ENCODE peak calls at places on chromosomes 4 and X, in six cellular contexts. Y, R, I, P, T and G are unnamed samples.

GRCh38 chr4:87306056-87306455 is 16.6 kb downstream of the HSD17B13 start:
- DNase-seq in Y (no peak), I (no peak), P (no peak), R (no peak), T (no peak), G (no peak)

GRCh38 chr4:177699365-177700213 is 257.4 kb upstream of the AGA start:
- DNase-seq in I (no peak), P (no peak), R (no peak), T (no peak), Y (no peak), G (no peak)

GRCh38 chr4:149264093-149264733 is 551.4 kb downstream of the IQCM start:
- DNase-seq in P (no peak), R (peak; percentile 45), T (no peak), Y (no peak), I (peak; percentile 41), G (no peak)

GRCh38 chrX:103475381-103475780 is 43.9 kb downstream of the RAB40A start:
- DNase-seq in T (no peak), P (no peak), I (no peak), R (no peak), Y (no peak), G (no peak)

GRCh38 chr4:182179105-182179504 is 64.1 kb upstream of the TENM3 start:
- DNase-seq in T (no peak), R (peak; percentile 60), I (no peak), Y (no peak), P (no peak), G (no peak)

GRCh38 chr4:148430847-148431246 is 11.4 kb downstream of the NR3C2 start:
- DNase-seq in P (no peak), Y (no peak), T (no peak), R (no peak), I (no peak), G (no peak)

GRCh38 chr4:13313856-13314255 is 170.3 kb downstream of the RAB28 start:
- DNase-seq in Y (no peak), T (no peak), P (no peak), R (no peak), I (no peak), G (no peak)

GRCh38 chr4:153234923-153235322 is 30.7 kb downstream of the TRIM2 start:
- DNase-seq in R (no peak), P (no peak), Y (no peak), T (no peak), I (no peak), G (no peak)

GRCh38 chr4:13860126-13860525 is 232.6 kb upstream of the BOD1L1 start:
- DNase-seq in Y (no peak), I (no peak), R (no peak), P (no peak), T (no peak), G (no peak)

GRCh38 chrX:136710324-136710951 is 62.5 kb downstream of the CD40LG start:
- DNase-seq in I (no peak), R (no peak), T (no peak), P (no peak), Y (no peak), G (no peak)

GRCh38 chr4:122450847-122451246 is 5.7 kb downstream of the IL2 start:
- DNase-seq in Y (no peak), I (no peak), P (no peak), T (no peak), R (peak; percentile 5), G (no peak)

GRCh38 chr4:73415807-73416238 is 11.7 kb downstream of the ALB start:
- DNase-seq in T (no peak), P (no peak), I (no peak), Y (no peak), R (no peak), G (no peak)

GRCh38 chrX:153708415-153708814 is 15.8 kb downstream of the BCAP31 start:
- DNase-seq in I (peak; percentile 61), R (peak; percentile 76), Y (peak; percentile 55), P (peak; percentile 41), T (peak; percentile 59), G (peak; percentile 25)

GRCh38 chrX:123993326-123993725 is 31.8 kb downstream of the STAG2 start:
- DNase-seq in I (no peak), T (no peak), Y (no peak), R (peak; percentile 65), P (no peak), G (no peak)

GRCh38 chr4:75673959-75674328 is 733 bp upstream of the G3BP2 start:
- DNase-seq in R (peak; percentile 14), Y (no peak), T (no peak), I (no peak), P (no peak), G (no peak)

GRCh38 chr4:109301691-109302365 is 630 bp downstream of the COL25A1 start:
- DNase-seq in T (no peak), R (no peak), P (no peak), Y (no peak), I (no peak), G (no peak)

GRCh38 chr4:99886146-99886545 is 8.1 kb downstream of the LAMTOR3 start:
- DNase-seq in R (peak; percentile 77), Y (no peak), T (no peak), P (no peak), I (peak; percentile 45), G (no peak)

GRCh38 chr4:117817316-117817715 is 217.0 kb upstream of the NDST3 start:
- DNase-seq in T (no peak), Y (no peak), R (no peak), I (no peak), P (no peak), G (no peak)

GRCh38 chr4:118869808-118870342 is 18.8 kb upstream of the SYNPO2 start:
- DNase-seq in I (no peak), Y (no peak), T (no peak), P (no peak), R (peak; percentile 21), G (no peak)

GRCh38 chr4:127788517-127788916 is 6.4 kb downstream of the HSPA4L start:
- DNase-seq in P (no peak), Y (no peak), T (no peak), R (no peak), I (no peak), G (no peak)

GRCh38 chr4:17497890-17498523 is 13.9 kb downstream of the QDPR start:
- DNase-seq in P (no peak), R (no peak), Y (no peak), I (no peak), T (no peak), G (no peak)

GRCh38 chr4:167826281-167826680 is 266.1 kb upstream of the ANXA10 start:
- DNase-seq in T (no peak), Y (no peak), P (no peak), R (no peak), I (no peak), G (no peak)

GRCh38 chrX:40173662-40174593 is 76.2 kb upstream of the BCOR start:
- DNase-seq in R (no peak), I (peak; percentile 68), P (no peak), T (peak; percentile 59), Y (no peak), G (peak; percentile 3)
- H3K27ac ChIP-seq in R (no peak overlapping the region), I (peak overlapping the region; percentile 88), P (peak overlapping the region; percentile 96), T (peak overlapping the region; percentile 93), Y (peak overlapping the region; percentile 97), G (peak overlapping the region; percentile 58)

GRCh38 chr4:68368566-68369473 is 18.9 kb upstream of the YTHDC1 start:
- DNase-seq in R (peak; percentile 30), Y (no peak), I (no peak), T (no peak), P (no peak), G (no peak)

GRCh38 chr4:68375667-68376559 is 26.0 kb upstream of the YTHDC1 start:
- DNase-seq in Y (no peak), T (peak; percentile 23), I (peak; percentile 50), R (peak; percentile 28), P (peak; percentile 33), G (peak; percentile 3)

GRCh38 chr4:68372588-68372987 is 22.7 kb upstream of the YTHDC1 start:
- DNase-seq in P (no peak), R (no peak), I (no peak), Y (no peak), T (no peak), G (no peak)

GRCh38 chr4:68369474-68369805 is 19.6 kb upstream of the YTHDC1 start:
- DNase-seq in T (no peak), R (no peak), Y (no peak), P (no peak), I (peak; percentile 71), G (no peak)

DNA sequence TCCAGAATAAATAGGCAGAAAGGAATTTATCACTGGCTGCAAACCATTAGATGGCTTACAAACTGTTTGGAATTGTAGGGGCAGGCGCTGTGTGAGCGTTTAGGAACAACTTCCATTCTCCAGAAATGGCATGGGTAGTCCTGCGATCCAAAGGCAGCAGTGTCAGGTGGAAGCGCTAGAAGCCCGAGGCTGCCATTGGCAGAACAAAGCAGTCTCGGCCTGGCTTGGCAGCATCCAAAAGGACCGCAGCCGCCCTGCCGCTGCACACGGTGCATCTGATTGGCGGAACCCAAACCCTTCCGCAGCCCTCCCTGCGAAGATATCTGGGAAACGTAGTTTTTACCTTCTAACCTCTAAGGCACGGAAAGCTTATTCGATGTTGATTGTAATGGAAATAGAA is 23.6 kb upstream of the YTHDC1 start:
- DNase-seq in I (no peak), R (peak; percentile 54), T (peak; percentile 81), P (peak; percentile 33), Y (peak; percentile 78), G (peak; percentile 85)
- H3K27ac ChIP-seq in I (no peak overlapping the region), R (no peak overlapping the region), T (peak overlapping the region; percentile 71), P (no peak overlapping the region), Y (peak overlapping the region; percentile 13), G (no peak overlapping the region)

GRCh38 chr4:26476545-26476944 is 13.7 kb downstream of the CCKAR start:
- DNase-seq in I (no peak), R (no peak), Y (no peak), P (no peak), T (no peak), G (no peak)
- H3K27ac ChIP-seq in I (no peak overlapping the region), R (no peak overlapping the region), Y (no peak overlapping the region), P (no peak overlapping the region), T (no peak overlapping the region), G (no peak overlapping the region)

GRCh38 chrX:1476682-1477081 is 24.0 kb upstream of the ASMTL start:
- DNase-seq in T (no peak), P (no peak), R (no peak), Y (no peak), I (no peak), G (no peak)

GRCh38 chrX:1477229-1477628 is 24.5 kb upstream of the ASMTL start:
- DNase-seq in T (no peak), Y (no peak), I (no peak), P (no peak), R (no peak), G (no peak)

GRCh38 chrX:1475881-1476280 is 23.2 kb upstream of the ASMTL start:
- DNase-seq in I (no peak), R (no peak), P (no peak), T (no peak), Y (no peak), G (no peak)

GRCh38 chrX:1480082-1480785 is 27.5 kb upstream of the ASMTL start:
- DNase-seq in I (peak; percentile 5), T (no peak), Y (no peak), P (no peak), R (no peak), G (no peak)

DNA sequence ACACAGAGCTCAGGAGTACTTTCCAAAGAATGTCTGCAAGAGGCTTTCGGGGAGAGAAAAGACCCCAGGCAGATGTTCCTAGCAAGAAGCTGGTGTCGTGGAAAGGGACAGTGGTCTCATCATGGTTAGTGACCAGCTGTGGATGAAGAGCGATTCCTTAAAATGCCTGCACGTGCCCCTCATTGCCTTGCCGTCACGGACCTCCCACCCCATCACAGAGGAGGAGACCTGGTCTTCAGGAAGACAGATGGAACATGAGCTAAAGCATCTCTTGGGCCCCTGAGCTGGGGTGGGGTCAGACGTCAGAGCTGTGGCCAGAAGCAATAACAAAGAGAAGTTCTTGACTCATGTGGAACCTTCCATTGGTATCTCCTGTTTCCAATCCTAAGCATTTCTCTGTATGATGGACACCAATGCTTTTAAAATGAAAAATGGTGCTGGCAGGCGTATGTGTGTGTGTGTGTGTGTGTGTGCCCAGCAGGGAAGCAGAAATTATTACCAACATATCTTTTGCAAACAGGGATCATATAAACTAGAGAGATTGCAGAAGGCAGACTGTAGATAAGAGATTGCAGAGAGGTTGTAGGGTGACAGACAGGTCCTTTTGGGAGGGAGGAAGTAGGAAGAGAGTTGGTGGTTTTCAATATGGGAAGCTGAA is 25.2 kb upstream of the ASMTL start:
- DNase-seq in Y (no peak), P (no peak), I (no peak), T (no peak), R (no peak), G (no peak)
- H3K27ac ChIP-seq in Y (no peak overlapping the region), P (no peak overlapping the region), I (no peak overlapping the region), T (no peak overlapping the region), R (no peak overlapping the region), G (no peak overlapping the region)